ENCODE peak calls at places on chromosomes 2 and 18, in four cellular contexts. One of them, this sample, is unnamed.

GRCh38 chr2:134212726-134213125 is 41.1 kb upstream of the MGAT5 start:
- DNase-seq in HCT116: no peak
- DNase-seq in HepG2: no peak
- DNase-seq in K562: no peak
- DNase-seq in this sample: no peak

GRCh38 chr2:162090109-162090508 is 16.1 kb upstream of the DPP4 start:
- DNase-seq in HCT116: no peak
- DNase-seq in HepG2: no peak
- DNase-seq in K562: no peak
- DNase-seq in this sample: no peak

GRCh38 chr18:40813116-40813515 is 1141.9 kb upstream of the PIK3C3 start:
- DNase-seq in HCT116: no peak
- DNase-seq in K562: no peak
- DNase-seq in HepG2: no peak
- DNase-seq in this sample: no peak

GRCh38 chr2:214810670-214811069 is 1.2 kb upstream of the BARD1 start:
- DNase-seq in HCT116: no peak
- DNase-seq in HepG2: no peak
- DNase-seq in K562: peak; percentile 7
- DNase-seq in this sample: no peak

GRCh38 chr18:79517322-79517721 is 121.6 kb downstream of the NFATC1 start:
- DNase-seq in K562: no peak
- DNase-seq in HepG2: no peak
- DNase-seq in HCT116: no peak
- DNase-seq in this sample: no peak

GRCh38 chr2:76256689-76257088 is 546.0 kb upstream of the GCFC2 start:
- DNase-seq in K562: no peak
- DNase-seq in HCT116: no peak
- DNase-seq in HepG2: no peak
- DNase-seq in this sample: no peak

GRCh38 chr18:61141691-61142090 is 191.5 kb upstream of the CDH20 start:
- DNase-seq in HCT116: no peak
- DNase-seq in K562: no peak
- DNase-seq in HepG2: no peak
- DNase-seq in this sample: no peak

GRCh38 chr2:239548491-239548890 is 147.7 kb upstream of the HDAC4 start:
- DNase-seq in HCT116: no peak
- DNase-seq in HepG2: no peak
- DNase-seq in K562: no peak
- DNase-seq in this sample: no peak

GRCh38 chr2:232139171-232139594 is 177.7 kb downstream of the DIS3L2 start:
- DNase-seq in HepG2: no peak
- DNase-seq in HCT116: no peak
- DNase-seq in K562: no peak
- DNase-seq in this sample: no peak

GRCh38 chr2:238847432-238847801 is 468 bp upstream of the TWIST2 start:
- DNase-seq in HepG2: no peak
- DNase-seq in K562: no peak
- DNase-seq in HCT116: no peak
- DNase-seq in this sample: no peak

GRCh38 chr2:207143474-207144190 is 22.1 kb downstream of the KLF7 start:
- DNase-seq in HCT116: no peak
- DNase-seq in K562: no peak
- DNase-seq in HepG2: no peak
- DNase-seq in this sample: no peak

GRCh38 chr2:225842939-225843338 is 443.4 kb downstream of the NYAP2 start:
- DNase-seq in K562: no peak
- DNase-seq in HepG2: no peak
- DNase-seq in HCT116: no peak
- DNase-seq in this sample: no peak

GRCh38 chr2:164479460-164479859 is 141.8 kb downstream of the GRB14 start:
- DNase-seq in HCT116: peak; percentile 27
- DNase-seq in K562: no peak
- DNase-seq in HepG2: peak; percentile 43
- DNase-seq in this sample: no peak

GRCh38 chr2:154233231-154233630 is 361.5 kb downstream of the GALNT13 start:
- DNase-seq in HepG2: no peak
- DNase-seq in K562: no peak
- DNase-seq in HCT116: no peak
- DNase-seq in this sample: no peak

GRCh38 chr2:231648579-231649174 is 56.0 kb downstream of the TEX44 start:
- DNase-seq in K562: no peak
- DNase-seq in HCT116: peak; percentile 78
- DNase-seq in HepG2: peak; percentile 65
- DNase-seq in this sample: peak; percentile 55

GRCh38 chr2:239033801-239034560 is 186.1 kb downstream of the TWIST2 start:
- DNase-seq in HCT116: no peak
- DNase-seq in K562: no peak
- DNase-seq in HepG2: no peak
- DNase-seq in this sample: no peak

GRCh38 chr2:189328451-189329249 is 112.6 kb upstream of the WDR75 start:
- DNase-seq in K562: no peak
- DNase-seq in HepG2: no peak
- DNase-seq in HCT116: no peak
- DNase-seq in this sample: no peak

GRCh38 chr2:47034973-47035609 is 119.5 kb upstream of the MCFD2 start:
- DNase-seq in HepG2: peak; percentile 80
- DNase-seq in HCT116: no peak
- DNase-seq in K562: no peak
- DNase-seq in this sample: no peak

GRCh38 chr2:65055427-65056214 is 595 bp upstream of the CEP68 start:
- DNase-seq in K562: no peak
- DNase-seq in HCT116: no peak
- DNase-seq in HepG2: no peak
- DNase-seq in this sample: no peak

GRCh38 chr2:120935339-120936313 is 200.0 kb downstream of the GLI2 start:
- DNase-seq in HCT116: no peak
- DNase-seq in HepG2: peak; percentile 97
- DNase-seq in K562: no peak
- DNase-seq in this sample: no peak

GRCh38 chr2:197707316-197708213 is 2.4 kb downstream of the MARS2 start:
- DNase-seq in HepG2: peak; percentile 61
- DNase-seq in HCT116: peak; percentile 24
- DNase-seq in K562: no peak
- DNase-seq in this sample: no peak

GRCh38 chr2:218264773-218265601 is 4.2 kb downstream of the GPBAR1 start:
- DNase-seq in K562: no peak
- DNase-seq in HepG2: peak; percentile 75
- DNase-seq in HCT116: no peak
- DNase-seq in this sample: no peak
- H3K4me1 ChIP-seq in K562: peaks cover 18% of the 10 kb centered on the region
- H3K4me1 ChIP-seq in HepG2: peaks cover 71% of the 10 kb centered on the region
- H3K4me1 ChIP-seq in HCT116: no peaks in the 10 kb centered on the region
- H3K4me1 ChIP-seq in this sample: peaks cover 8% of the 10 kb centered on the region

GRCh38 chr18:2889761-2890192 is 43.0 kb downstream of the EMILIN2 start:
- DNase-seq in HCT116: no peak
- DNase-seq in HepG2: peak; percentile 33
- DNase-seq in K562: no peak
- DNase-seq in this sample: no peak

GRCh38 chr18:2893676-2894075 is 46.9 kb downstream of the EMILIN2 start:
- DNase-seq in HepG2: no peak
- DNase-seq in HCT116: no peak
- DNase-seq in K562: no peak
- DNase-seq in this sample: no peak

GRCh38 chr18:2893056-2893455 is 46.2 kb downstream of the EMILIN2 start:
- DNase-seq in HCT116: no peak
- DNase-seq in K562: no peak
- DNase-seq in HepG2: no peak
- DNase-seq in this sample: no peak

GRCh38 chr18:2890606-2891005 is 43.8 kb downstream of the EMILIN2 start:
- DNase-seq in K562: no peak
- DNase-seq in HepG2: no peak
- DNase-seq in HCT116: no peak
- DNase-seq in this sample: no peak

GRCh38 chr18:2891526-2892431 is 45.0 kb downstream of the EMILIN2 start:
- DNase-seq in HCT116: no peak
- DNase-seq in HepG2: no peak
- DNase-seq in K562: no peak
- DNase-seq in this sample: no peak
- TF ChIP-seq REST in HCT116: no peak
- TF ChIP-seq REST in HepG2: no peak
- TF ChIP-seq REST in K562: no peak
- TF ChIP-seq REST in this sample: no peak

GRCh38 chr2:86027913-86028762 is 77.5 kb downstream of the POLR1A start:
- DNase-seq in HCT116: no peak
- DNase-seq in K562: no peak
- DNase-seq in HepG2: no peak
- DNase-seq in this sample: no peak
- TF ChIP-seq TCF7L2 in HCT116: no peak
- TF ChIP-seq TCF7L2 in K562: no peak
- TF ChIP-seq TCF7L2 in HepG2: no peak
- TF ChIP-seq TCF7L2 in this sample: no peak

GRCh38 chr2:127702395-127703009 is 1.2 kb downstream of the SFT2D3 start:
- DNase-seq in HCT116: no peak
- DNase-seq in HepG2: no peak
- DNase-seq in K562: no peak
- DNase-seq in this sample: no peak

GRCh38 chr2:127701193-127701650 is at the start of gene SFT2D3:
- DNase-seq in HepG2: peak; percentile 91
- DNase-seq in HCT116: peak; percentile 82
- DNase-seq in K562: peak; percentile 93
- DNase-seq in this sample: peak; percentile 80

GRCh38 chr2:127700527-127701192 is 637 bp upstream of the SFT2D3 start:
- DNase-seq in HCT116: peak; percentile 95
- DNase-seq in K562: peak; percentile 93
- DNase-seq in HepG2: peak; percentile 84
- DNase-seq in this sample: peak; percentile 94

GRCh38 chr2:127703282-127703681 is 2.0 kb downstream of the SFT2D3 start:
- DNase-seq in HepG2: no peak
- DNase-seq in HCT116: no peak
- DNase-seq in K562: no peak
- DNase-seq in this sample: no peak

GRCh38 chr2:127701651-127702394 is 526 bp downstream of the SFT2D3 start:
- DNase-seq in K562: peak; percentile 68
- DNase-seq in HCT116: peak; percentile 16
- DNase-seq in HepG2: peak; percentile 71
- DNase-seq in this sample: no peak
- H3K4me1 ChIP-seq in K562: peaks cover 26% of the 10 kb centered on the region
- H3K4me1 ChIP-seq in HCT116: peaks cover 13% of the 10 kb centered on the region
- H3K4me1 ChIP-seq in HepG2: peaks cover 25% of the 10 kb centered on the region
- H3K4me1 ChIP-seq in this sample: peaks cover 22% of the 10 kb centered on the region

DNA sequence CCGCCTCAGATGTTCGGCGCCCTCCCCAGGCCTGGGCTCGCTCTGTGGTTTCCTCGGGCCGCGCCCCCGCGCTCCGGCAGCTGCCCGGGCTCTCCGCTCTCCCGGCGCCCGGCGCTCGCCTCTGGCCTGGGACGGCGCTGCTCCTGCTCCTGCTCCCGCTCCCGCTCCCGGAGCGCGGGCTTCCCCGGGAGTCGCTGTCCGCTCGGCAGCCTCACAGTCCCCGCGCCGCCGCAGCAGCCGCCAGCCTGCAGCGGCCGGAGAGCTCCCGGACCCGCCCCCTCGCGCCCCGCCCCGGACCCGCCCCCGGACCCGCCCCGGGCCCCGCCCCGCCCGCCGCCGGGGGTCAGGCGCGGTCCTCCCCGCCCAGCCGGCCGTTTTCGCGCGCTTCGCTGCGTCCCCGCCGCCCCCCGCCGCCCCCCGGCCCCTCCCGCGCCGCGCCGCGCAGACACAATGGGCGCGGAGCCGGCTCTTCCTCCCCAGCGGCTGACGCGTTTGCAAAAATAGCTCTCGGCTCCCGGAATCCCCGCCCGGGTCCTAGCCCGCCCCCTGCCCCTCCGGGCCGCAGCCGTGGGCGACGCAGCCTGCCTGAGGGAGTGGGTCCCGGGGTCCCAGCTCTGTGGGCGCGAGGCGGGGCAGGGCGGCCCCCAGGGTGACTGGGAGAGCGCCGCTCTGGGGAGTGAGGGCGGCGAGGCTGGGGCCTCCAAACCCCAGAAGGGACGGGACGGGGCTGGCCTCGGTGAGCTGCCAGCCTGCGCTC is at the start of gene ARL4C:
- DNase-seq in HepG2: peak; percentile 37
- DNase-seq in HCT116: no peak
- DNase-seq in K562: peak; percentile 85
- DNase-seq in this sample: no peak
- TF ChIP-seq REST in HepG2: peak; percentile 48
- TF ChIP-seq REST in HCT116: no peak
- TF ChIP-seq REST in K562: no peak
- TF ChIP-seq REST in this sample: peak; percentile 25

GRCh38 chr2:173986805-173987204 is 21.6 kb upstream of the SP3 start:
- DNase-seq in HCT116: no peak
- DNase-seq in K562: no peak
- DNase-seq in HepG2: peak; percentile 69
- DNase-seq in this sample: no peak

GRCh38 chr2:173989886-173990744 is 24.9 kb upstream of the SP3 start:
- DNase-seq in HepG2: no peak
- DNase-seq in K562: peak; percentile 41
- DNase-seq in HCT116: no peak
- DNase-seq in this sample: no peak

GRCh38 chr2:173989160-173989885 is 24.1 kb upstream of the SP3 start:
- DNase-seq in HCT116: no peak
- DNase-seq in HepG2: no peak
- DNase-seq in K562: no peak
- DNase-seq in this sample: no peak

GRCh38 chr2:173991857-173992588 is 26.9 kb upstream of the SP3 start:
- DNase-seq in HCT116: no peak
- DNase-seq in HepG2: no peak
- DNase-seq in K562: no peak
- DNase-seq in this sample: no peak

DNA sequence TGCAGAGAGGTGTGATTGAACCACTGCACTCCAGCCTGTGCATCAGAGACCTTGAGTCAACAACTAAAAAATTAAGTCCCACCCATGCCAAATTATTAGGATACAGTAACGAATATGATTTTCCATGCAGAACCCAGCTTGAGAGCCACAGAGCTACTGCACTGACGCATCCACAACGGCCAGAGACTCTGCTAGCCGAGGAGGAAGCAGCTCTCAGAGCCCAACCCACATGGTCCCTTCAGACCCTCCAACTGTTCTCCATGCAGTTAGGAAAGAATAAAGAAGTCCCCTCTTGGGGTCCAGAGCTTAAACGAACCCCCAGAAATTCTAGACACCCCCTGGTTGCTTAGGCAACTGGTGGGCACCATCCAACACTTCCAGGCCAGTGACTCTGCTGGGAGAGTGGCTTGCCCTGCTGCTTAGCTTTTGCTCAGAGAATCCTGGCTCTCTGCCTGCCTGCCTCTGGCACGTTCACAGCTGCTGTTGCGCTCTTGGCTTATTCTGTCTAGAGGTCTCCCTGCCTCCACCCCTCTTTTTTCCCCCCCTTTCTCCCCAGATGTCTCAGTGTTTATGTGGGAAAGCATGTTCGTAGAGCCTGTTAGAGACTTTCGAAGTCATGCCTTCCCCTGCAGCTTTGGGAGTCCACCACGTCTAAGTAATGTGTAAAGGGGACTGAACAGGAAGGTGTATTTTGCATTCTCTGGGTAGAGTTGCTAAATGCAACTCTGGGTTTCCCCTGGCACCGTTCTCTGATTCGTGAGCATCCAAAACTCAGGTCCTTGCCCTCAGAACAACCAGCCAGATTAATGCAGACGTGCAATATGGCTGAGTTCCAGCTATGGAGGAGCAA is 26.0 kb upstream of the SP3 start:
- DNase-seq in HCT116: no peak
- DNase-seq in HepG2: no peak
- DNase-seq in K562: no peak
- DNase-seq in this sample: no peak
- TF ChIP-seq TCF7L2 in HCT116: no peak
- TF ChIP-seq TCF7L2 in HepG2: no peak
- TF ChIP-seq TCF7L2 in K562: no peak
- TF ChIP-seq TCF7L2 in this sample: no peak

This sample was measured in Panc1.